ENCODE peak calls at places on chromosome 5, in nine cellular contexts. A is ovary, X is lower lobe of right lung, Z is endothelial cell, N is OCI-LY7, O is dorsolateral prefrontal cortex, P is AG04450, J is heart left ventricle, M is GM13976. W is an unnamed sample.

GRCh38 chr5:71697967-71698366 is 21.1 kb upstream of the CARTPT start:
- DNase-seq in A (no peak), X (no peak), Z (no peak), N (peak; percentile 2), O (no peak), P (no peak), J (peak; percentile 11), M (no peak), W (no peak)

GRCh38 chr5:40240111-40240510 is 439.6 kb upstream of the PTGER4 start:
- DNase-seq in A (no peak), X (no peak), Z (no peak), N (no peak), O (no peak), P (no peak), J (no peak), M (no peak), W (peak; percentile 52)

GRCh38 chr5:116358911-116359418 is 215.7 kb downstream of the SEMA6A start:
- DNase-seq in A (no peak), X (no peak), Z (no peak), N (peak; percentile 65), O (no peak), P (no peak), J (no peak), M (peak; percentile 74), W (no peak)

GRCh38 chr5:140725799-140726471 is 25.7 kb downstream of the ZMAT2 start:
- DNase-seq in A (peak; percentile 41), X (no peak), Z (peak; percentile 62), N (no peak), O (no peak), P (peak; percentile 82), J (peak; percentile 48), M (peak; percentile 62), W (peak; percentile 96)

GRCh38 chr5:40405230-40405629 is 274.5 kb upstream of the PTGER4 start:
- DNase-seq in A (no peak), X (no peak), Z (no peak), N (no peak), O (no peak), P (no peak), J (no peak), M (no peak), W (no peak)

GRCh38 chr5:130605200-130605599 is 559.9 kb downstream of the HINT1 start:
- DNase-seq in A (no peak), X (no peak), Z (no peak), N (no peak), O (no peak), P (no peak), J (no peak), M (no peak), W (no peak)

GRCh38 chr5:152638996-152639552 is 234.0 kb upstream of the NMUR2 start:
- DNase-seq in A (no peak), X (no peak), Z (no peak), N (no peak), O (no peak), P (no peak), J (peak; percentile 26), M (no peak), W (no peak)

GRCh38 chr5:56278267-56278826 is 45.2 kb upstream of the ANKRD55 start:
- DNase-seq in A (no peak), X (no peak), Z (no peak), N (no peak), O (no peak), P (peak; percentile 92), J (no peak), M (no peak), W (peak; percentile 93)

GRCh38 chr5:134459491-134459890 is 47.8 kb upstream of the CDKN2AIPNL start:
- DNase-seq in A (no peak), X (peak; percentile 17), Z (no peak), N (no peak), O (no peak), P (no peak), J (no peak), M (no peak), W (no peak)

GRCh38 chr5:100517301-100517974 is 17.7 kb upstream of the FAM174A start:
- DNase-seq in A (no peak), X (peak; percentile 84), Z (no peak), N (peak; percentile 6), O (no peak), P (no peak), J (no peak), M (no peak), W (no peak)

GRCh38 chr5:33828611-33829286 is 63.0 kb downstream of the ADAMTS12 start:
- DNase-seq in A (no peak), X (no peak), Z (no peak), N (no peak), O (no peak), P (no peak), J (no peak), M (no peak), W (no peak)

GRCh38 chr5:148746826-148747535 is 79.4 kb upstream of the ADRB2 start:
- DNase-seq in A (no peak), X (no peak), Z (no peak), N (peak; percentile 24), O (no peak), P (no peak), J (no peak), M (peak; percentile 21), W (no peak)

GRCh38 chr5:40681351-40682311 is 1.9 kb downstream of the PTGER4 start:
- DNase-seq in A (no peak), X (peak; percentile 82), Z (no peak), N (no peak), O (no peak), P (no peak), J (peak; percentile 18), M (peak; percentile 40), W (peak; percentile 42)

GRCh38 chr5:92505145-92505544 is 1075.9 kb downstream of the NR2F1-AS1 start:
- DNase-seq in A (no peak), X (no peak), Z (no peak), N (no peak), O (no peak), P (no peak), J (no peak), M (no peak), W (peak; percentile 22)

GRCh38 chr5:122415481-122416120 is 103.6 kb downstream of the SNCAIP start:
- DNase-seq in A (peak; percentile 77), X (peak; percentile 44), Z (peak; percentile 60), N (peak; percentile 29), O (peak; percentile 67), P (peak; percentile 45), J (peak; percentile 40), M (peak; percentile 25), W (peak; percentile 72)

DNA sequence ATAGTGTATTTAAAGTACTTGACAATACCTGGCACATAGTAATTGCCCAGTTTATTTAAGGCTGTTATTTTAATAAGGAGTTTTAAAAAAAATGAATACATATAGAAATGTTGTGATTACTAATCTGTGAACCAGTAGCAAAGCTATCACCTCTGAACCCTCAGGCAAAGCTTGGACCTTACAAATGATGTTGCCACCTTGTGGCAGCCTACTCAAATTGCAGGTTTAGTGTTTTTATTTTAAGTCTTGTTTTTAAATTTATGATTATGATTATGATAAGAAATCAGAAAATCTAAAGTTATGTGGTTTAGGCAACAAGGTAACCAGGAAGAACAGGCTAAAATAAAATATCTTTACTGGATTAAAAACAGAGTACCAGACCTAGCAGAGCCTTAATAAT is 35.8 kb downstream of the PPARGC1B start:
- DNase-seq in A (no peak), X (no peak), Z (no peak), N (peak; percentile 26), O (no peak), P (no peak), J (no peak), M (no peak), W (no peak)
- TF ChIP-seq CTCF in A (no peak), X (peak; percentile 21), Z (peak; percentile 89), N (peak; percentile 87), O (no peak), P (peak; percentile 17), J (peak; percentile 26), M (peak; percentile 35), W (no peak)

GRCh38 chr5:146607663-146608315 is 91.8 kb upstream of the GPR151 start:
- DNase-seq in A (no peak), X (no peak), Z (no peak), N (no peak), O (no peak), P (no peak), J (no peak), M (no peak), W (peak; percentile 23)
- TF ChIP-seq CTCF in A (no peak), X (no peak), Z (no peak), N (no peak), O (no peak), P (no peak), J (no peak), M (no peak), W (no peak)

GRCh38 chr5:29701600-29701999 is 1491.9 kb upstream of the CDH6 start:
- DNase-seq in A (no peak), X (no peak), Z (no peak), N (no peak), O (no peak), P (no peak), J (no peak), M (no peak), W (no peak)

GRCh38 chr5:29702875-29703274 is 1490.6 kb upstream of the CDH6 start:
- DNase-seq in A (no peak), X (no peak), Z (no peak), N (no peak), O (no peak), P (no peak), J (no peak), M (no peak), W (no peak)

DNA sequence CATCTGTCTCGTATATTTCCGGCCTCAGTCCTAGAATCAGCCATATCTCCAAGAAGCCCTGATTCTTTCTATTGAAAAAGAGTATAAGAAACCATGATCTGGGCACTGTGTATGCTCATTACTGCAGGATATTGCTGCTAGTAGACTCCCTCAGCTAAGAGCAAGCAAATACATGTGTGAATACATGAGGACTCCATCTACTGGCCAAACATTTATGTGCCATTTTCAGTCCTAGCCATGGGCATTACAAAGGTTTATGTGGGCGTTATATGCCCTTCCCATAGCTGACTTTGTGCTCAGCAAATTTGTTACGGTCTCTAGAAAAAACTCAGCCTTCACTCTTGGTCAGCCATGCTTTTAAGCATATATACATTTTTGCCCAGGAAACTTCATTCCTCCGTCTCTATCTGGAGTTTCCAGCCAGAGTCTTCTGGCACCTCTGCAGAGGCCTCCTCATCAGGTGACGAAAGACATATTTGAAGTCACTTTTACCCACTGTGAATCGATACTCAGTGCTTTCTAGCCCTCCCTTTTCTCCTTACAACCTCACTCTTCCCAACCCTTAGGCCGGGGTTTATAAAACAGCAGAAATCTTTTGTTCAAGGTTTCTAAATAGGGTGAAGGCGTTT is 1495.6 kb upstream of the CDH6 start:
- DNase-seq in A (no peak), X (no peak), Z (peak; percentile 17), N (no peak), O (no peak), P (no peak), J (no peak), M (no peak), W (no peak)
- TF ChIP-seq CTCF in A (no peak), X (no peak), Z (peak; percentile 22), N (peak; percentile 40), O (no peak), P (no peak), J (no peak), M (no peak), W (no peak)

DNA sequence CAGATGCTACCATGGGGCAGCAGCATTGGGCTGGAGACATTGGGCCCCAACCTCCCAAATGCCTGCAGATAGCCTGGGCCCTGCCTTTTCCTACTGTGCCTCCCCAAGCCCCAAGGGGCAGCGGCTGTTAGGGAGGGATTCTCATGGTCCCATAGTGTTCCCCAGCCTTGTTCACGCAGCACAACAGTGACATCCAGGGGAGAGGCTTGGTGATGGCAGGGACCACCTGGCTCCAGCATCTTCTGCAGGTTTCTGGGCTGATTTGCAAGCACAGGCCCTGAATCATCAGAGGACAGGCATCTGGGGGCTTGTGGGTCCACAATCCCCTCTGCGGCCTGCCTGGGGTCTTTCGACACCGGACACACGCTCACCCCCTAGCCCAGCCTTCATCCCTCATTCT is 354.6 kb downstream of the SLIT3 start:
- DNase-seq in A (no peak), X (no peak), Z (peak; percentile 38), N (no peak), O (no peak), P (no peak), J (no peak), M (no peak), W (no peak)
- TF ChIP-seq CTCF in A (no peak), X (no peak), Z (no peak), N (peak; percentile 22), O (peak; percentile 20), P (no peak), J (no peak), M (peak; percentile 5), W (peak; percentile 17)